ENCODE peak calls at places on chromosomes 1 and 21, in four cellular contexts. One of them, this sample, is unnamed.

GRCh38 chr1:203663294-203663693 is 36.7 kb downstream of the ATP2B4 start:
- DNase-seq in fibroblast of mammary gland: peak; percentile 98
- DNase-seq in dorsolateral prefrontal cortex: no peak
- DNase-seq in GM13976: no peak
- DNase-seq in this sample: no peak

GRCh38 chr1:113928129-113928949 is 785 bp upstream of the HIPK1 start:
- DNase-seq in GM13976: peak; percentile 48
- DNase-seq in fibroblast of mammary gland: no peak
- DNase-seq in dorsolateral prefrontal cortex: no peak
- DNase-seq in this sample: peak; percentile 46

GRCh38 chr1:184644771-184645170 is 109.9 kb downstream of the EDEM3 start:
- DNase-seq in fibroblast of mammary gland: no peak
- DNase-seq in GM13976: no peak
- DNase-seq in dorsolateral prefrontal cortex: no peak
- DNase-seq in this sample: no peak

GRCh38 chr1:218983848-218984247 is 189.8 kb upstream of the LYPLAL1 start:
- DNase-seq in dorsolateral prefrontal cortex: no peak
- DNase-seq in fibroblast of mammary gland: no peak
- DNase-seq in GM13976: no peak
- DNase-seq in this sample: no peak

GRCh38 chr1:41891403-41891896 is 27.3 kb downstream of the HIVEP3 start:
- DNase-seq in fibroblast of mammary gland: no peak
- DNase-seq in dorsolateral prefrontal cortex: no peak
- DNase-seq in GM13976: peak; percentile 80
- DNase-seq in this sample: peak; percentile 74

GRCh38 chr21:21046063-21046462 is 47.9 kb downstream of the NCAM2 start:
- DNase-seq in dorsolateral prefrontal cortex: no peak
- DNase-seq in GM13976: no peak
- DNase-seq in fibroblast of mammary gland: no peak
- DNase-seq in this sample: no peak

GRCh38 chr1:54335396-54336056 is 70.7 kb downstream of the SSBP3 start:
- DNase-seq in GM13976: no peak
- DNase-seq in fibroblast of mammary gland: peak; percentile 94
- DNase-seq in dorsolateral prefrontal cortex: no peak
- DNase-seq in this sample: no peak

GRCh38 chr1:92949937-92950817 is 11.1 kb downstream of the DIPK1A start:
- DNase-seq in fibroblast of mammary gland: peak; percentile 63
- DNase-seq in dorsolateral prefrontal cortex: no peak
- DNase-seq in GM13976: no peak
- DNase-seq in this sample: no peak

GRCh38 chr1:164765993-164766720 is 207.2 kb downstream of the PBX1 start:
- DNase-seq in dorsolateral prefrontal cortex: no peak
- DNase-seq in GM13976: no peak
- DNase-seq in fibroblast of mammary gland: peak; percentile 55
- DNase-seq in this sample: no peak

GRCh38 chr21:38244885-38245869 is 11.6 kb upstream of the KCNJ15 start:
- DNase-seq in GM13976: peak; percentile 23
- DNase-seq in dorsolateral prefrontal cortex: no peak
- DNase-seq in fibroblast of mammary gland: peak; percentile 100
- DNase-seq in this sample: peak; percentile 40

GRCh38 chr21:34820051-34820450 is 151.3 kb downstream of the CLIC6 start:
- DNase-seq in dorsolateral prefrontal cortex: no peak
- DNase-seq in fibroblast of mammary gland: no peak
- DNase-seq in GM13976: no peak
- DNase-seq in this sample: no peak

GRCh38 chr1:245807306-245807705 is 652.5 kb downstream of the KIF26B start:
- DNase-seq in GM13976: peak; percentile 78
- DNase-seq in dorsolateral prefrontal cortex: no peak
- DNase-seq in fibroblast of mammary gland: no peak
- DNase-seq in this sample: peak; percentile 71

GRCh38 chr1:181080543-181080942 is 8.0 kb upstream of the IER5 start:
- DNase-seq in fibroblast of mammary gland: no peak
- DNase-seq in dorsolateral prefrontal cortex: no peak
- DNase-seq in GM13976: no peak
- DNase-seq in this sample: no peak

GRCh38 chr1:181077576-181078242 is 10.8 kb upstream of the IER5 start:
- DNase-seq in dorsolateral prefrontal cortex: no peak
- DNase-seq in GM13976: no peak
- DNase-seq in fibroblast of mammary gland: peak; percentile 23
- DNase-seq in this sample: no peak

GRCh38 chr1:181079382-181079781 is 9.1 kb upstream of the IER5 start:
- DNase-seq in dorsolateral prefrontal cortex: no peak
- DNase-seq in GM13976: no peak
- DNase-seq in fibroblast of mammary gland: peak; percentile 45
- DNase-seq in this sample: no peak

GRCh38 chr1:181081399-181081798 is 7.1 kb upstream of the IER5 start:
- DNase-seq in GM13976: no peak
- DNase-seq in dorsolateral prefrontal cortex: no peak
- DNase-seq in fibroblast of mammary gland: no peak
- DNase-seq in this sample: no peak

DNA sequence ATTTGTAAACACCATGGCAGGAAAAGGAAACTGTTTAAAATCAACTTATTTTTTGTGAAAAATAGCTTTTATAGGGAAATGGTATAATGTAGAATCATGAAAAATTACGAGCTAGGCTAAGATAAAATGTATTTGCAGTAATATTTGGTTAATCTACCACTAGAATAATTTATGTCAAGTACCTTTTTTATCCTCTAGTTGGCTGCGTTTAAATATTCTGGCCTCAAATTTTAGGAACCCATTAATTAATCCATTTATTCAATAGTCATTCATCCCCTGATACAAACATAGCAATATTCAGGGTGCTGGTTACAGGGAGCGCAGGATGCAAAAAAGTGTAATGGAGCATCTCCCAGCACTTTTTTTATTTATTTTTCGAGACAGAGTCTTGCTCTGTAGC is 8.6 kb upstream of the IER5 start:
- DNase-seq in GM13976: no peak
- DNase-seq in dorsolateral prefrontal cortex: no peak
- DNase-seq in fibroblast of mammary gland: no peak
- DNase-seq in this sample: no peak
- TF ChIP-seq CTCF in GM13976: no peak
- TF ChIP-seq CTCF in dorsolateral prefrontal cortex: no peak
- TF ChIP-seq CTCF in fibroblast of mammary gland: no peak
- TF ChIP-seq CTCF in this sample: no peak

GRCh38 chr1:6393400-6394187 is at the start of gene ACOT7:
- DNase-seq in fibroblast of mammary gland: peak; percentile 75
- DNase-seq in dorsolateral prefrontal cortex: peak; percentile 93
- DNase-seq in GM13976: peak; percentile 97
- DNase-seq in this sample: peak; percentile 98
- TF ChIP-seq CTCF in fibroblast of mammary gland: peak; percentile 17
- TF ChIP-seq CTCF in dorsolateral prefrontal cortex: peak; percentile 33
- TF ChIP-seq CTCF in GM13976: no peak
- TF ChIP-seq CTCF in this sample: no peak

DNA sequence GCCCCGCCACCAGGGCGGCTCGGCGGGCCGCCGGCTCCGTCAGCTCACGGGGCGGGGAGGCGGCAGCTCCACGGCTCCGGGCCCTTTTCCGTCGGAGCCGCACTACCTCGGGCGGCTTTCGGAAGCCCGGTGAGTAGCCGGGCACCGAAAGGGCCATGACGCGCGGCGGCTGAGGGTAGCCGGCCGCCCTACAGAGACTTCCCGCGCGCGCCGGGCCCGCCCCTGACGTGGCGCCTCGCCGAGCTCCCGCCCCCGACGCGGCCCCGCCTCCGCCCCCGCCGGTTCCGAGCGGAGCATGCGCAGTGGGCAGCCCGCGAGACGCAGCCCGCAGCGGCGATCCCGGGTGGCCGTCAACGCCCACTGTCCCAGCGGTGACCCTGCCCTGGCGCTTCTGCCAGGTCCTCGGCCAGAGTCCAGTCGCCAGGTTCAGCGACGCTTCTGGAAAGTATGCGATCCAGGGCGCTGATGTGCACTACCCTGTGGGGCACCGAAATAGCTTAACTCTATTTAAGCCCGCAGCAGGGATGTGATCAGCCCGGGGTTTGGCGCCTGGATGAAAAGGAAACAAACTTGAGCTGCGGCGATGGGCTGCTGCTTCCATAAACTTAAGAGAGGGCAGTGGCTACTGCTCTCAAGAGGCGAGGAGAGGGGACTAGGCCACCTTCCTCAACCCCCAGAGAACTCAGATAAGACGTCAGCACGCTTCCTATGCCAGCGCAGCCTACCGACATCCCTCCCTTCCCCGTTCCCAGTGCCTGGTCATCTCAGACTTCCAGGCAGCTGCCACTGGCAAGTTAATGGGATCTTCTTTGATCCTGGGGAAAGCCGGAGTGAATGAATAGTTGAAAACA is at the start of gene DONSON:
- DNase-seq in GM13976: peak; percentile 99
- DNase-seq in dorsolateral prefrontal cortex: peak; percentile 87
- DNase-seq in fibroblast of mammary gland: peak; percentile 72
- DNase-seq in this sample: peak; percentile 97
- TF ChIP-seq CTCF in GM13976: no peak
- TF ChIP-seq CTCF in dorsolateral prefrontal cortex: no peak
- TF ChIP-seq CTCF in fibroblast of mammary gland: no peak
- TF ChIP-seq CTCF in this sample: no peak

GRCh38 chr1:85583355-85584263 is 3.0 kb downstream of the CCN1 start:
- DNase-seq in dorsolateral prefrontal cortex: no peak
- DNase-seq in fibroblast of mammary gland: peak; percentile 52
- DNase-seq in GM13976: no peak
- DNase-seq in this sample: no peak

GRCh38 chr1:85581138-85581801 is 709 bp downstream of the CCN1 start:
- DNase-seq in GM13976: peak; percentile 69
- DNase-seq in fibroblast of mammary gland: peak; percentile 85
- DNase-seq in dorsolateral prefrontal cortex: no peak
- DNase-seq in this sample: peak; percentile 79

GRCh38 chr1:85582687-85583354 is 2.3 kb downstream of the CCN1 start:
- DNase-seq in GM13976: no peak
- DNase-seq in dorsolateral prefrontal cortex: no peak
- DNase-seq in fibroblast of mammary gland: peak; percentile 70
- DNase-seq in this sample: no peak

GRCh38 chr1:85580046-85580411 is 532 bp upstream of the CCN1 start:
- DNase-seq in dorsolateral prefrontal cortex: no peak
- DNase-seq in GM13976: peak; percentile 41
- DNase-seq in fibroblast of mammary gland: peak; percentile 82
- DNase-seq in this sample: peak; percentile 63

DNA sequence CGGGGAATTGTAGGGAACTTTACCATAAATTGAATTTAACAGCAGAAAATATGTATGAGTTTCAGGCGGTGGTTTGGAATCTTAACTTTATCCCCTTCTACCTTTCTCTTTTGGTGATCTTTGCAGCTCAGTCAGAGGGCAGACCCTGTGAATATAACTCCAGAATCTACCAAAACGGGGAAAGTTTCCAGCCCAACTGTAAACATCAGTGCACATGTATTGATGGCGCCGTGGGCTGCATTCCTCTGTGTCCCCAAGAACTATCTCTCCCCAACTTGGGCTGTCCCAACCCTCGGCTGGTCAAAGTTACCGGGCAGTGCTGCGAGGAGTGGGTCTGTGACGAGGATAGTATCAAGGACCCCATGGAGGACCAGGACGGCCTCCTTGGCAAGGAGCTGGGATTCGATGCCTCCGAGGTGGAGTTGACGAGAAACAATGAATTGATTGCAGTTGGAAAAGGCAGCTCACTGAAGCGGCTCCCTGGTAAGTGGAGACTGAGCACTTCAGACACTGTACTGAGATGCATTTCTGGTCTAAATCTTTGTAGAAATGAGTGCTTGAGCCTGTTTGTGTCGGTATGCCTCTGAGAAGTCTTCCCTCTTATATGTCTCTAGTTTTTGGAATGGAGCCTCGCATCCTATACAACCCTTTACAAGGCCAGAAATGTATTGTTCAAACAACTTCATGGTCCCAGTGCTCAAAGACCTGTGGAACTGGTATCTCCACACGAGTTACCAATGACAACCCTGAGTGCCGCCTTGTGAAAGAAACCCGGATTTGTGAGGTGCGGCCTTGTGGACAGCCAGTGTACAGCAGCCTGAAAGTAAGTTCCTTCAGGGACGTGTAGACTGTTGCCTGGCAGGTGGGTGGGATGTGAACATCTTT is 1.5 kb downstream of the CCN1 start:
- DNase-seq in GM13976: no peak
- DNase-seq in dorsolateral prefrontal cortex: no peak
- DNase-seq in fibroblast of mammary gland: peak; percentile 73
- DNase-seq in this sample: no peak
- TF ChIP-seq CTCF in GM13976: no peak
- TF ChIP-seq CTCF in dorsolateral prefrontal cortex: peak; percentile 10
- TF ChIP-seq CTCF in fibroblast of mammary gland: peak; percentile 44
- TF ChIP-seq CTCF in this sample: no peak

GRCh38 chr1:21668232-21669032 is 725 bp downstream of the RAP1GAP start:
- DNase-seq in fibroblast of mammary gland: no peak
- DNase-seq in GM13976: peak; percentile 37
- DNase-seq in dorsolateral prefrontal cortex: peak; percentile 52
- DNase-seq in this sample: peak; percentile 31
- TF ChIP-seq CTCF in fibroblast of mammary gland: no peak
- TF ChIP-seq CTCF in GM13976: no peak
- TF ChIP-seq CTCF in dorsolateral prefrontal cortex: peak; percentile 22
- TF ChIP-seq CTCF in this sample: peak; percentile 19